ENCODE peak calls at places on chromosomes 3 and 15, in four cellular contexts. One of them, this sample, is unnamed.

GRCh38 chr15:65008989-65009388 is 19.3 kb upstream of the SPG21 start:
- DNase-seq in H1: no peak
- DNase-seq in Caco-2: no peak
- DNase-seq in GM12865: peak
- DNase-seq in this sample: no peak

GRCh38 chr3:4856564-4856963 is 122.7 kb upstream of the BHLHE40 start:
- DNase-seq in H1: no peak
- DNase-seq in GM12865: no peak
- DNase-seq in Caco-2: no peak
- DNase-seq in this sample: no peak

GRCh38 chr15:41512078-41512394 is 1.6 kb downstream of the LTK start:
- DNase-seq in Caco-2: no peak
- DNase-seq in H1: no peak
- DNase-seq in GM12865: no peak
- DNase-seq in this sample: no peak

GRCh38 chr3:149654188-149654601 is 3.6 kb downstream of the WWTR1 start:
- DNase-seq in GM12865: peak
- DNase-seq in Caco-2: no peak
- DNase-seq in H1: no peak
- DNase-seq in this sample: peak

GRCh38 chr3:142394921-142395622 is 52.8 kb downstream of the XRN1 start:
- DNase-seq in GM12865: no peak
- DNase-seq in H1: no peak
- DNase-seq in Caco-2: no peak
- DNase-seq in this sample: peak

GRCh38 chr15:99029358-99029871 is 21.8 kb upstream of the PGPEP1L start:
- DNase-seq in GM12865: no peak
- DNase-seq in H1: no peak
- DNase-seq in Caco-2: no peak
- DNase-seq in this sample: no peak

GRCh38 chr15:63389902-63390301 is 8.3 kb upstream of the CA12 start:
- DNase-seq in H1: no peak
- DNase-seq in Caco-2: no peak
- DNase-seq in GM12865: peak
- DNase-seq in this sample: no peak

GRCh38 chr15:79065361-79065743 is 25.2 kb downstream of the RASGRF1 start:
- DNase-seq in Caco-2: no peak
- DNase-seq in GM12865: no peak
- DNase-seq in H1: no peak
- DNase-seq in this sample: no peak

GRCh38 chr15:78061963-78062427 is 15.5 kb downstream of the TBC1D2B start:
- DNase-seq in Caco-2: no peak
- DNase-seq in GM12865: peak
- DNase-seq in H1: no peak
- DNase-seq in this sample: peak

GRCh38 chr15:35123743-35124142 is 38.6 kb upstream of the NANOGP8 start:
- DNase-seq in Caco-2: no peak
- DNase-seq in GM12865: no peak
- DNase-seq in H1: no peak
- DNase-seq in this sample: peak

GRCh38 chr3:165885558-165886270 is 48.5 kb upstream of the BCHE start:
- DNase-seq in GM12865: no peak
- DNase-seq in H1: no peak
- DNase-seq in Caco-2: no peak
- DNase-seq in this sample: no peak

GRCh38 chr3:129657261-129658046 is 51.0 kb upstream of the PLXND1 start:
- DNase-seq in H1: no peak
- DNase-seq in GM12865: no peak
- DNase-seq in Caco-2: no peak
- DNase-seq in this sample: peak

GRCh38 chr15:33031324-33031736 is 163.2 kb downstream of the FMN1 start:
- DNase-seq in H1: no peak
- DNase-seq in Caco-2: no peak
- DNase-seq in GM12865: no peak
- DNase-seq in this sample: no peak

GRCh38 chr3:73350988-73351387 is 273.8 kb downstream of the PDZRN3 start:
- DNase-seq in GM12865: no peak
- DNase-seq in H1: no peak
- DNase-seq in Caco-2: no peak
- DNase-seq in this sample: no peak

GRCh38 chr15:82173108-82173507 is 89.4 kb downstream of the EFL1 start:
- DNase-seq in Caco-2: no peak
- DNase-seq in H1: no peak
- DNase-seq in GM12865: no peak
- DNase-seq in this sample: no peak

GRCh38 chr3:17833786-17834559 is 91.5 kb upstream of the TBC1D5 start:
- DNase-seq in GM12865: no peak
- DNase-seq in H1: no peak
- DNase-seq in Caco-2: no peak
- DNase-seq in this sample: no peak

GRCh38 chr3:197331131-197331530 is 32.7 kb upstream of the DLG1 start:
- DNase-seq in GM12865: peak
- DNase-seq in H1: no peak
- DNase-seq in Caco-2: no peak
- DNase-seq in this sample: no peak

GRCh38 chr15:52193791-52194190 is 2.6 kb upstream of the GNB5 start:
- DNase-seq in H1: no peak
- DNase-seq in GM12865: no peak
- DNase-seq in Caco-2: no peak
- DNase-seq in this sample: no peak

GRCh38 chr15:59689626-59690236 is 611 bp upstream of the BNIP2 start:
- DNase-seq in Caco-2: peak
- DNase-seq in GM12865: peak
- DNase-seq in H1: peak
- DNase-seq in this sample: peak

GRCh38 chr3:126061301-126062032 is 22.5 kb downstream of the SLC41A3 start:
- DNase-seq in Caco-2: no peak
- DNase-seq in GM12865: no peak
- DNase-seq in H1: no peak
- DNase-seq in this sample: no peak

GRCh38 chr15:35481992-35482391 is 64.0 kb downstream of the DPH6 start:
- DNase-seq in H1: peak
- DNase-seq in Caco-2: peak
- DNase-seq in GM12865: no peak
- DNase-seq in this sample: peak

GRCh38 chr3:195010551-195011100 is 260.3 kb downstream of the XXYLT1 start:
- DNase-seq in H1: no peak
- DNase-seq in Caco-2: no peak
- DNase-seq in GM12865: no peak
- DNase-seq in this sample: no peak

GRCh38 chr3:48938689-48939088 is 20.0 kb downstream of the ARIH2 start:
- DNase-seq in GM12865: no peak
- DNase-seq in H1: no peak
- DNase-seq in Caco-2: no peak
- DNase-seq in this sample: no peak

GRCh38 chr3:146554168-146554760 is 9.9 kb upstream of the PLSCR1 start:
- DNase-seq in Caco-2: no peak
- DNase-seq in H1: no peak
- DNase-seq in GM12865: peak
- DNase-seq in this sample: peak

GRCh38 chr15:66412213-66412612 is 25.5 kb downstream of the MAP2K1 start:
- DNase-seq in GM12865: no peak
- DNase-seq in Caco-2: no peak
- DNase-seq in H1: no peak
- DNase-seq in this sample: no peak

GRCh38 chr15:66411190-66411589 is 24.5 kb downstream of the MAP2K1 start:
- DNase-seq in Caco-2: no peak
- DNase-seq in GM12865: no peak
- DNase-seq in H1: no peak
- DNase-seq in this sample: no peak

GRCh38 chr15:66408690-66409089 is 22.0 kb downstream of the MAP2K1 start:
- DNase-seq in GM12865: no peak
- DNase-seq in H1: no peak
- DNase-seq in Caco-2: no peak
- DNase-seq in this sample: peak

GRCh38 chr15:66408254-66408653 is 21.5 kb downstream of the MAP2K1 start:
- DNase-seq in H1: no peak
- DNase-seq in GM12865: no peak
- DNase-seq in Caco-2: no peak
- DNase-seq in this sample: no peak

GRCh38 chr15:66409565-66410108 is 22.9 kb downstream of the MAP2K1 start:
- DNase-seq in GM12865: no peak
- DNase-seq in Caco-2: no peak
- DNase-seq in H1: no peak
- DNase-seq in this sample: no peak
- H3K4me3 ChIP-seq in GM12865: no peak
- H3K4me3 ChIP-seq in Caco-2: no peak
- H3K4me3 ChIP-seq in H1: no peak
- H3K4me3 ChIP-seq in this sample: no peak

GRCh38 chr15:88604972-88605506 is 16.1 kb upstream of the AEN start:
- DNase-seq in Caco-2: no peak
- DNase-seq in GM12865: no peak
- DNase-seq in H1: no peak
- DNase-seq in this sample: no peak

GRCh38 chr15:88605507-88606436 is 15.4 kb upstream of the AEN start:
- DNase-seq in Caco-2: no peak
- DNase-seq in H1: no peak
- DNase-seq in GM12865: no peak
- DNase-seq in this sample: peak

GRCh38 chr15:88604381-88604951 is 16.7 kb upstream of the AEN start:
- DNase-seq in H1: no peak
- DNase-seq in Caco-2: no peak
- DNase-seq in GM12865: no peak
- DNase-seq in this sample: no peak

GRCh38 chr15:88606437-88606794 is 14.7 kb upstream of the AEN start:
- DNase-seq in Caco-2: no peak
- DNase-seq in GM12865: no peak
- DNase-seq in H1: no peak
- DNase-seq in this sample: no peak

GRCh38 chr15:88603885-88604284 is 17.3 kb upstream of the AEN start:
- DNase-seq in H1: no peak
- DNase-seq in GM12865: no peak
- DNase-seq in Caco-2: no peak
- DNase-seq in this sample: no peak
- H3K4me3 ChIP-seq in H1: peak
- H3K4me3 ChIP-seq in GM12865: no peak
- H3K4me3 ChIP-seq in Caco-2: no peak
- H3K4me3 ChIP-seq in this sample: no peak

DNA sequence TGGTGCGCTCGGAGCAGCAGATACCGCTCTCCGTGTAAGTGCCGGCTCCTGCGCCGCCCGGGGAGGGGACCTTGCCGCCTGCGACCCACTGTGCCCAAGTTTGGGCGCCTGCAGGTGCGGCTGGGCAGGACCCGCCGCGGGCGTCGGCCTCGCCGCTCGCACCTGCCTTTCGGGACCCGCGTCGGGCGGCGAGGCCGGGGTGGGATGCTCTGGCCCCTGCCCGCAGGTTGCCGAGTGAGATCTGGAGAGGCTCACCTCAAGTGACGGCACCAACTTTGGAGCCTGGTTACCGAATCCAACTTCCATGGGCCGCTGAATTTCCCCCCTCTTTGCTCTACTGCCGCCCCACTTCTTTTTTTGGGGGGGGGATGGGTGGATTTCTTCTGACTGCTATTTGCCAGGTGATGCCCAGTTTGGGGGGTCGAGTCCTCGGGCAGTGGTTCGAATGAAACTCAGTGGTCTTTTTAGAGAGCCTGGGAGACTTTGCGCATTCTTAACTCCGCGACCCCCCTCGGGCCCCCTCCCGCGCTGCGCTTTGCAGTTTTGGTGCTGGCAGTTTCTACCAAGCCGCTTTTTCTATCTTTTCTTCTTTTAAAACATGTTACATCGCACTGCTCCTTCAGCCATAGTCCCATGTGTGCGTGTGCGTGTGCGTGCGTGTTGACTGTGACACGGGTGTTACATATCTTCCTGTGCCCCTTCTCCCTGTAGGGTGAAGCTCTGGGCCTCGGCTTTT is 618 bp downstream of the CACNA2D3 start:
- DNase-seq in Caco-2: no peak
- DNase-seq in H1: no peak
- DNase-seq in GM12865: no peak
- DNase-seq in this sample: peak
- H3K4me3 ChIP-seq in Caco-2: no peak
- H3K4me3 ChIP-seq in H1: peak
- H3K4me3 ChIP-seq in GM12865: no peak
- H3K4me3 ChIP-seq in this sample: peak

GRCh38 chr3:85172001-85172400 is 213.2 kb downstream of the CADM2 start:
- DNase-seq in H1: no peak
- DNase-seq in GM12865: no peak
- DNase-seq in Caco-2: no peak
- DNase-seq in this sample: no peak
- H3K4me3 ChIP-seq in H1: no peak
- H3K4me3 ChIP-seq in GM12865: no peak
- H3K4me3 ChIP-seq in Caco-2: no peak
- H3K4me3 ChIP-seq in this sample: no peak

GRCh38 chr3:50626406-50626805 is 9.5 kb downstream of the MAPKAPK3 start:
- DNase-seq in Caco-2: no peak
- DNase-seq in H1: no peak
- DNase-seq in GM12865: no peak
- DNase-seq in this sample: no peak

GRCh38 chr3:50624634-50625033 is 7.7 kb downstream of the MAPKAPK3 start:
- DNase-seq in Caco-2: peak
- DNase-seq in GM12865: no peak
- DNase-seq in H1: no peak
- DNase-seq in this sample: no peak

GRCh38 chr3:50627407-50628051 is 10.6 kb downstream of the MAPKAPK3 start:
- DNase-seq in GM12865: no peak
- DNase-seq in H1: no peak
- DNase-seq in Caco-2: no peak
- DNase-seq in this sample: peak

GRCh38 chr3:50625131-50625878 is 8.4 kb downstream of the MAPKAPK3 start:
- DNase-seq in H1: no peak
- DNase-seq in Caco-2: no peak
- DNase-seq in GM12865: no peak
- DNase-seq in this sample: no peak

GRCh38 chr3:50625879-50626182 is 8.9 kb downstream of the MAPKAPK3 start:
- DNase-seq in GM12865: no peak
- DNase-seq in H1: no peak
- DNase-seq in Caco-2: no peak
- DNase-seq in this sample: no peak
- H3K4me3 ChIP-seq in GM12865: no peak
- H3K4me3 ChIP-seq in H1: no peak
- H3K4me3 ChIP-seq in Caco-2: no peak
- H3K4me3 ChIP-seq in this sample: no peak

GRCh38 chr15:83694030-83694429 is 40.1 kb downstream of the ADAMTSL3 start:
- DNase-seq in GM12865: no peak
- DNase-seq in H1: no peak
- DNase-seq in Caco-2: no peak
- DNase-seq in this sample: peak
- H3K4me3 ChIP-seq in GM12865: no peak
- H3K4me3 ChIP-seq in H1: no peak
- H3K4me3 ChIP-seq in Caco-2: no peak
- H3K4me3 ChIP-seq in this sample: no peak

This sample was measured in fibroblast of pulmonary artery.